ENCODE peak calls at places on chromosomes 1 and 21, in nine cellular contexts. One of them, this sample, is unnamed.

GRCh38 chr1:147452809-147453208 is 88.5 kb upstream of the BCL9 start:
- DNase-seq in progenitor cell of endocrine pancreas: no peak
- DNase-seq in fibroblast of lung: no peak
- DNase-seq in left kidney: no peak
- DNase-seq in left colon: no peak
- DNase-seq in T47D: no peak
- DNase-seq in NT2/D1: no peak
- DNase-seq in ACHN: no peak
- DNase-seq in astrocyte of the cerebellum: no peak
- DNase-seq in this sample: no peak

GRCh38 chr1:242412921-242413320 is 111.6 kb downstream of the PLD5 start:
- DNase-seq in progenitor cell of endocrine pancreas: no peak
- DNase-seq in fibroblast of lung: no peak
- DNase-seq in left kidney: no peak
- DNase-seq in left colon: no peak
- DNase-seq in T47D: no peak
- DNase-seq in NT2/D1: no peak
- DNase-seq in ACHN: no peak
- DNase-seq in astrocyte of the cerebellum: no peak
- DNase-seq in this sample: no peak

GRCh38 chr1:229599218-229599812 is 26.6 kb downstream of the TAF5L start:
- DNase-seq in progenitor cell of endocrine pancreas: no peak
- DNase-seq in fibroblast of lung: peak
- DNase-seq in left kidney: no peak
- DNase-seq in left colon: no peak
- DNase-seq in T47D: no peak
- DNase-seq in NT2/D1: no peak
- DNase-seq in ACHN: no peak
- DNase-seq in astrocyte of the cerebellum: no peak
- DNase-seq in this sample: no peak

GRCh38 chr1:172726740-172727139 is 67.8 kb downstream of the FASLG start:
- DNase-seq in progenitor cell of endocrine pancreas: no peak
- DNase-seq in fibroblast of lung: no peak
- DNase-seq in left kidney: no peak
- DNase-seq in left colon: no peak
- DNase-seq in T47D: no peak
- DNase-seq in NT2/D1: no peak
- DNase-seq in ACHN: no peak
- DNase-seq in astrocyte of the cerebellum: no peak
- DNase-seq in this sample: no peak

GRCh38 chr1:181015258-181015630 is 7.4 kb downstream of the STX6 start:
- DNase-seq in progenitor cell of endocrine pancreas: no peak
- DNase-seq in fibroblast of lung: no peak
- DNase-seq in left kidney: no peak
- DNase-seq in left colon: no peak
- DNase-seq in T47D: no peak
- DNase-seq in NT2/D1: no peak
- DNase-seq in ACHN: no peak
- DNase-seq in astrocyte of the cerebellum: no peak
- DNase-seq in this sample: no peak

GRCh38 chr21:31644648-31645047 is 14.8 kb upstream of the SOD1 start:
- DNase-seq in progenitor cell of endocrine pancreas: no peak
- DNase-seq in fibroblast of lung: no peak
- DNase-seq in left kidney: no peak
- DNase-seq in left colon: peak
- DNase-seq in T47D: no peak
- DNase-seq in NT2/D1: no peak
- DNase-seq in ACHN: no peak
- DNase-seq in astrocyte of the cerebellum: no peak
- DNase-seq in this sample: no peak

GRCh38 chr21:44972821-44973220 is 33.0 kb downstream of the SLX9 start:
- DNase-seq in progenitor cell of endocrine pancreas: no peak
- DNase-seq in fibroblast of lung: no peak
- DNase-seq in left kidney: no peak
- DNase-seq in left colon: no peak
- DNase-seq in T47D: no peak
- DNase-seq in NT2/D1: no peak
- DNase-seq in ACHN: peak
- DNase-seq in astrocyte of the cerebellum: no peak
- DNase-seq in this sample: no peak

GRCh38 chr1:151485685-151486255 is 25.4 kb upstream of the CGN start:
- DNase-seq in progenitor cell of endocrine pancreas: no peak
- DNase-seq in fibroblast of lung: peak
- DNase-seq in left kidney: no peak
- DNase-seq in left colon: no peak
- DNase-seq in T47D: no peak
- DNase-seq in NT2/D1: no peak
- DNase-seq in ACHN: no peak
- DNase-seq in astrocyte of the cerebellum: no peak
- DNase-seq in this sample: peak

GRCh38 chr21:45423201-45423955 is 18.4 kb downstream of the COL18A1 start:
- DNase-seq in progenitor cell of endocrine pancreas: no peak
- DNase-seq in fibroblast of lung: no peak
- DNase-seq in left kidney: peak
- DNase-seq in left colon: no peak
- DNase-seq in T47D: no peak
- DNase-seq in NT2/D1: no peak
- DNase-seq in ACHN: peak
- DNase-seq in astrocyte of the cerebellum: no peak
- DNase-seq in this sample: no peak

GRCh38 chr1:33876970-33877680 is 13.2 kb downstream of the HMGB4 start:
- DNase-seq in progenitor cell of endocrine pancreas: no peak
- DNase-seq in fibroblast of lung: no peak
- DNase-seq in left kidney: no peak
- DNase-seq in left colon: no peak
- DNase-seq in T47D: no peak
- DNase-seq in NT2/D1: no peak
- DNase-seq in ACHN: no peak
- DNase-seq in astrocyte of the cerebellum: peak
- DNase-seq in this sample: no peak

GRCh38 chr1:152348447-152348846 is 11.4 kb downstream of the FLG2 start:
- DNase-seq in progenitor cell of endocrine pancreas: no peak
- DNase-seq in fibroblast of lung: no peak
- DNase-seq in left kidney: no peak
- DNase-seq in left colon: no peak
- DNase-seq in T47D: no peak
- DNase-seq in NT2/D1: no peak
- DNase-seq in ACHN: peak
- DNase-seq in astrocyte of the cerebellum: no peak
- DNase-seq in this sample: no peak

GRCh38 chr1:180854456-180854855 is 58.2 kb upstream of the KIAA1614 start:
- DNase-seq in progenitor cell of endocrine pancreas: no peak
- DNase-seq in fibroblast of lung: no peak
- DNase-seq in left kidney: peak
- DNase-seq in left colon: no peak
- DNase-seq in T47D: no peak
- DNase-seq in NT2/D1: no peak
- DNase-seq in ACHN: no peak
- DNase-seq in astrocyte of the cerebellum: no peak
- DNase-seq in this sample: peak

GRCh38 chr1:73627723-73628122 is 570.3 kb downstream of the LRRIQ3 start:
- DNase-seq in progenitor cell of endocrine pancreas: no peak
- DNase-seq in fibroblast of lung: no peak
- DNase-seq in left kidney: peak
- DNase-seq in left colon: no peak
- DNase-seq in T47D: no peak
- DNase-seq in NT2/D1: no peak
- DNase-seq in ACHN: no peak
- DNase-seq in astrocyte of the cerebellum: no peak
- DNase-seq in this sample: peak

GRCh38 chr1:4854379-4854778 is 200.0 kb downstream of the AJAP1 start:
- DNase-seq in progenitor cell of endocrine pancreas: no peak
- DNase-seq in fibroblast of lung: no peak
- DNase-seq in left kidney: no peak
- DNase-seq in left colon: no peak
- DNase-seq in T47D: no peak
- DNase-seq in NT2/D1: no peak
- DNase-seq in ACHN: no peak
- DNase-seq in astrocyte of the cerebellum: no peak
- DNase-seq in this sample: no peak

GRCh38 chr1:35361638-35362037 is 93.1 kb downstream of the ZMYM4 start:
- DNase-seq in progenitor cell of endocrine pancreas: no peak
- DNase-seq in fibroblast of lung: no peak
- DNase-seq in left kidney: no peak
- DNase-seq in left colon: no peak
- DNase-seq in T47D: no peak
- DNase-seq in NT2/D1: no peak
- DNase-seq in ACHN: no peak
- DNase-seq in astrocyte of the cerebellum: no peak
- DNase-seq in this sample: no peak

GRCh38 chr1:185170291-185170848 is 13.4 kb downstream of the SWT1 start:
- DNase-seq in progenitor cell of endocrine pancreas: peak
- DNase-seq in fibroblast of lung: peak
- DNase-seq in left kidney: peak
- DNase-seq in left colon: no peak
- DNase-seq in T47D: peak
- DNase-seq in NT2/D1: peak
- DNase-seq in ACHN: peak
- DNase-seq in astrocyte of the cerebellum: peak
- DNase-seq in this sample: peak

GRCh38 chr1:106121728-106122127 is 934.7 kb upstream of the PRMT6 start:
- DNase-seq in progenitor cell of endocrine pancreas: no peak
- DNase-seq in fibroblast of lung: no peak
- DNase-seq in left kidney: no peak
- DNase-seq in left colon: no peak
- DNase-seq in T47D: no peak
- DNase-seq in NT2/D1: no peak
- DNase-seq in ACHN: no peak
- DNase-seq in astrocyte of the cerebellum: no peak
- DNase-seq in this sample: no peak

GRCh38 chr1:75615664-75616435 is 4.9 kb upstream of the SLC44A5 start:
- DNase-seq in progenitor cell of endocrine pancreas: peak
- DNase-seq in fibroblast of lung: peak
- DNase-seq in left kidney: peak
- DNase-seq in left colon: no peak
- DNase-seq in T47D: peak
- DNase-seq in NT2/D1: peak
- DNase-seq in ACHN: peak
- DNase-seq in astrocyte of the cerebellum: peak
- DNase-seq in this sample: peak

GRCh38 chr1:21117159-21117953 is 59.3 kb downstream of the EIF4G3 start:
- DNase-seq in progenitor cell of endocrine pancreas: no peak
- DNase-seq in fibroblast of lung: no peak
- DNase-seq in left kidney: no peak
- DNase-seq in left colon: no peak
- DNase-seq in T47D: no peak
- DNase-seq in NT2/D1: no peak
- DNase-seq in ACHN: no peak
- DNase-seq in astrocyte of the cerebellum: no peak
- DNase-seq in this sample: no peak

GRCh38 chr1:107477233-107477632 is 336.4 kb downstream of the NTNG1 start:
- DNase-seq in progenitor cell of endocrine pancreas: no peak
- DNase-seq in fibroblast of lung: no peak
- DNase-seq in left kidney: no peak
- DNase-seq in left colon: no peak
- DNase-seq in T47D: no peak
- DNase-seq in NT2/D1: peak
- DNase-seq in ACHN: peak
- DNase-seq in astrocyte of the cerebellum: no peak
- DNase-seq in this sample: peak

GRCh38 chr1:157274698-157275534 is 136.7 kb upstream of the ETV3 start:
- DNase-seq in progenitor cell of endocrine pancreas: no peak
- DNase-seq in fibroblast of lung: peak
- DNase-seq in left kidney: no peak
- DNase-seq in left colon: no peak
- DNase-seq in T47D: no peak
- DNase-seq in NT2/D1: peak
- DNase-seq in ACHN: no peak
- DNase-seq in astrocyte of the cerebellum: peak
- DNase-seq in this sample: peak

GRCh38 chr1:16249838-16250241 is 12.9 kb upstream of the CPLANE2 start:
- DNase-seq in progenitor cell of endocrine pancreas: no peak
- DNase-seq in fibroblast of lung: peak
- DNase-seq in left kidney: no peak
- DNase-seq in left colon: no peak
- DNase-seq in T47D: no peak
- DNase-seq in NT2/D1: no peak
- DNase-seq in ACHN: no peak
- DNase-seq in astrocyte of the cerebellum: no peak
- DNase-seq in this sample: no peak

GRCh38 chr21:33512481-33512880 is 21.0 kb upstream of the DNAJC28 start:
- DNase-seq in progenitor cell of endocrine pancreas: no peak
- DNase-seq in fibroblast of lung: no peak
- DNase-seq in left kidney: no peak
- DNase-seq in left colon: no peak
- DNase-seq in T47D: no peak
- DNase-seq in NT2/D1: no peak
- DNase-seq in ACHN: no peak
- DNase-seq in astrocyte of the cerebellum: no peak
- DNase-seq in this sample: no peak

GRCh38 chr1:200415693-200416593 is 6.1 kb upstream of the ZNF281 start:
- DNase-seq in progenitor cell of endocrine pancreas: no peak
- DNase-seq in fibroblast of lung: peak
- DNase-seq in left kidney: no peak
- DNase-seq in left colon: peak
- DNase-seq in T47D: no peak
- DNase-seq in NT2/D1: no peak
- DNase-seq in ACHN: peak
- DNase-seq in astrocyte of the cerebellum: peak
- DNase-seq in this sample: no peak

GRCh38 chr1:53366901-53367502 is 39.1 kb upstream of the LRP8 start:
- DNase-seq in progenitor cell of endocrine pancreas: no peak
- DNase-seq in fibroblast of lung: no peak
- DNase-seq in left kidney: no peak
- DNase-seq in left colon: no peak
- DNase-seq in T47D: no peak
- DNase-seq in NT2/D1: no peak
- DNase-seq in ACHN: no peak
- DNase-seq in astrocyte of the cerebellum: no peak
- DNase-seq in this sample: no peak

GRCh38 chr21:39669976-39670671 is 57.4 kb downstream of the B3GALT5 start:
- DNase-seq in progenitor cell of endocrine pancreas: no peak
- DNase-seq in fibroblast of lung: no peak
- DNase-seq in left kidney: peak
- DNase-seq in left colon: peak
- DNase-seq in T47D: no peak
- DNase-seq in NT2/D1: no peak
- DNase-seq in ACHN: no peak
- DNase-seq in astrocyte of the cerebellum: no peak
- DNase-seq in this sample: no peak

GRCh38 chr1:156282143-156282478 is 514 bp downstream of the SMG5 start:
- DNase-seq in progenitor cell of endocrine pancreas: no peak
- DNase-seq in fibroblast of lung: no peak
- DNase-seq in left kidney: no peak
- DNase-seq in left colon: peak
- DNase-seq in T47D: no peak
- DNase-seq in NT2/D1: no peak
- DNase-seq in ACHN: peak
- DNase-seq in astrocyte of the cerebellum: no peak
- DNase-seq in this sample: peak

GRCh38 chr1:91730781-91731732 is 154.9 kb downstream of the TGFBR3 start:
- DNase-seq in progenitor cell of endocrine pancreas: no peak
- DNase-seq in fibroblast of lung: peak
- DNase-seq in left kidney: peak
- DNase-seq in left colon: peak
- DNase-seq in T47D: no peak
- DNase-seq in NT2/D1: no peak
- DNase-seq in ACHN: peak
- DNase-seq in astrocyte of the cerebellum: no peak
- DNase-seq in this sample: no peak

GRCh38 chr21:45532826-45533730 is 9.2 kb downstream of the SLC19A1 start:
- DNase-seq in progenitor cell of endocrine pancreas: no peak
- DNase-seq in fibroblast of lung: no peak
- DNase-seq in left kidney: no peak
- DNase-seq in left colon: peak
- DNase-seq in T47D: no peak
- DNase-seq in NT2/D1: no peak
- DNase-seq in ACHN: no peak
- DNase-seq in astrocyte of the cerebellum: no peak
- DNase-seq in this sample: no peak

GRCh38 chr21:36194024-36194423 is 37.4 kb downstream of the DOP1B start:
- DNase-seq in progenitor cell of endocrine pancreas: no peak
- DNase-seq in fibroblast of lung: no peak
- DNase-seq in left kidney: no peak
- DNase-seq in left colon: no peak
- DNase-seq in T47D: no peak
- DNase-seq in NT2/D1: no peak
- DNase-seq in ACHN: no peak
- DNase-seq in astrocyte of the cerebellum: no peak
- DNase-seq in this sample: no peak

GRCh38 chr1:6485140-6485936 is 6.1 kb downstream of the PLEKHG5 start:
- DNase-seq in progenitor cell of endocrine pancreas: no peak
- DNase-seq in fibroblast of lung: no peak
- DNase-seq in left kidney: peak
- DNase-seq in left colon: no peak
- DNase-seq in T47D: no peak
- DNase-seq in NT2/D1: no peak
- DNase-seq in ACHN: no peak
- DNase-seq in astrocyte of the cerebellum: no peak
- DNase-seq in this sample: no peak